ENCODE peak calls at places on chromosomes 4 and X, in five cellular contexts. K, O, J, E and B are unnamed samples.

GRCh38 chrX:6959006-6959405 is 188.5 kb upstream of the STS start:
- DNase-seq in K (no peak), O (no peak), J (peak; percentile 28), E (no peak), B (no peak)

GRCh38 chrX:15674514-15674898 is 9.9 kb upstream of the CLTRN start:
- DNase-seq in K (peak; percentile 85), O (peak; percentile 94), J (peak; percentile 97), E (peak; percentile 88), B (peak; percentile 97)

GRCh38 chr4:86960557-86960959 is 25.7 kb downstream of the AFF1 start:
- DNase-seq in K (peak; percentile 38), O (peak; percentile 55), J (no peak), E (no peak), B (no peak)

GRCh38 chrX:71989768-71990167 is 79.1 kb downstream of the NHSL2 start:
- DNase-seq in K (no peak), O (no peak), J (no peak), E (no peak), B (no peak)

GRCh38 chr4:90419124-90419711 is 292.0 kb downstream of the CCSER1 start:
- DNase-seq in K (peak; percentile 15), O (peak; percentile 15), J (no peak), E (peak; percentile 36), B (no peak)

GRCh38 chr4:113760094-113760851 is 1.3 kb downstream of the CAMK2D start:
- DNase-seq in K (peak; percentile 11), O (peak; percentile 44), J (peak; percentile 55), E (no peak), B (peak; percentile 43)

GRCh38 chrX:71515039-71515398 is 17.9 kb upstream of the OGT start:
- DNase-seq in K (no peak), O (no peak), J (no peak), E (no peak), B (no peak)

GRCh38 chr4:8730681-8731080 is 138.1 kb downstream of the CPZ start:
- DNase-seq in K (no peak), O (no peak), J (no peak), E (no peak), B (no peak)

GRCh38 chrX:84188320-84188834 is 378 bp upstream of the RPS6KA6 start:
- DNase-seq in K (peak; percentile 32), O (peak; percentile 78), J (peak; percentile 53), E (peak; percentile 34), B (peak; percentile 23)

GRCh38 chrX:129823523-129823922 is 20.2 kb downstream of the ZDHHC9 start:
- DNase-seq in K (no peak), O (no peak), J (no peak), E (no peak), B (no peak)
- TF ChIP-seq CTCF in K (no peak), O (no peak), J (no peak), E (no peak), B (no peak)

GRCh38 chr4:44927361-44928061 is 201.2 kb upstream of the GNPDA2 start:
- DNase-seq in K (peak; percentile 3), O (peak; percentile 63), J (no peak), E (peak; percentile 4), B (no peak)
- TF ChIP-seq CTCF in K (peak; percentile 76), O (peak; percentile 48), J (peak; percentile 20), E (peak; percentile 27), B (no peak)

GRCh38 chr4:44210750-44211149 is 237.9 kb downstream of the KCTD8 start:
- DNase-seq in K (no peak), O (no peak), J (no peak), E (no peak), B (no peak)
- TF ChIP-seq CTCF in K (no peak), O (no peak), J (no peak), E (no peak), B (no peak)

GRCh38 chr4:151743128-151743854 is 17.5 kb downstream of the GATB start:
- DNase-seq in K (no peak), O (no peak), J (no peak), E (peak; percentile 19), B (no peak)
- TF ChIP-seq CTCF in K (peak; percentile 32), O (no peak), J (no peak), E (no peak), B (no peak)

DNA sequence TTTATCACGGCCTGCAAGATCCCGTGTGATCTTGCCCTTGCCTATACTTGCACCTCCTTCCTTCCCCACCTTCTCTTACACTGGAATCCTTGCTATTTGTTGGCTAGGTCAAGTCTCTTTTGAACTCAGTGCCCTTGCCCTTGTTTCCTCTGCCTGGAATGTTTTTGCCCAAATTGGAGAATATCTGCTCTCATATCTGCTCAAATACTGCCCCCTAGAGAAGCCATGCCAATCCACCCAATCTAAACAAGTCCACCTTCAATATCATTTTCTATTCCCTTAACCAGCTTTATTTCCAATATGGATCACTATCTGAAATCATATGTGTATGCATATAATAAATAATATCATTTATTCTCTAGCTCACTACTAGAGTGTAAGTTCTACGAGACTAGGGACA is 1044.2 kb upstream of the FTHL17 start:
- DNase-seq in K (no peak), O (no peak), J (no peak), E (no peak), B (no peak)
- TF ChIP-seq CTCF in K (no peak), O (no peak), J (no peak), E (no peak), B (no peak)

DNA sequence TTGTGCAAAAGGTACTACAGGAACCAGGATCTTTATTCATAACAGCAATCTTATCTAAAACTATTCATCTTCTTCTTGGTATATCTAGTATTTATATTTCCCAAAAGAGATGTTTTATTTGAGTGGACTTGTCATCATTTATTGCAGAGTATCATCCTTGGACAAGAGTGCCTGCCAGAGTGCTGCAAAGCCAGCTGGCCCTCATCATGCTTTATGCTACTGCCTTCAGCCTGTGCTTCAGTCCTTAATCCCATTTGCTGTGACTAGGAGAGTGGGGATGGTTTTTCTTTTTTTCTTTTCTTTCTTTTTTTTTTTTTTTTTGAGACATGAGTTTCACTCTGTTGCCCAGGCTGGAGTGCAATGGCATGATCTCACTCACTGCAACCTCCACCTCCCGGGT is 33.5 kb upstream of the ELF2 start:
- DNase-seq in K (no peak), O (no peak), J (no peak), E (no peak), B (no peak)
- TF ChIP-seq CTCF in K (no peak), O (no peak), J (no peak), E (no peak), B (no peak)